ENCODE peak calls at places on chromosomes 5 and 9, in four cellular contexts. F, H, W and R are unnamed samples.

GRCh38 chr9:22147818-22148573 is 138.9 kb upstream of the CDKN2B start:
- DNase-seq in F (no peak), H (no peak), W (no peak), R (peak; percentile 91)

GRCh38 chr5:89988998-89989690 is 420.4 kb downstream of the CETN3 start:
- DNase-seq in F (no peak), H (no peak), W (no peak), R (peak; percentile 65)

GRCh38 chr9:107504585-107505455 is 15.3 kb upstream of the KLF4 start:
- DNase-seq in F (no peak), H (no peak), W (no peak), R (no peak)

GRCh38 chr5:112551437-112552018 is 132.5 kb upstream of the EPB41L4A start:
- DNase-seq in F (no peak), H (peak; percentile 42), W (no peak), R (peak; percentile 79)

GRCh38 chr9:134501266-134502181 is 140.1 kb upstream of the COL5A1 start:
- DNase-seq in F (no peak), H (peak; percentile 70), W (no peak), R (no peak)

GRCh38 chr5:177171961-177172360 is 38.4 kb downstream of the NSD1 start:
- DNase-seq in F (no peak), H (no peak), W (no peak), R (no peak)

GRCh38 chr5:111685969-111686368 is 71.0 kb downstream of the NREP start:
- DNase-seq in F (no peak), H (peak; percentile 48), W (no peak), R (no peak)

GRCh38 chr9:89408628-89409101 is 89.2 kb downstream of the SEMA4D start:
- DNase-seq in F (no peak), H (no peak), W (no peak), R (no peak)

GRCh38 chr5:124634820-124635323 is 111.6 kb downstream of the ZNF608 start:
- DNase-seq in F (no peak), H (no peak), W (no peak), R (no peak)

GRCh38 chr9:113646946-113647914 is 183.7 kb downstream of the RGS3 start:
- DNase-seq in F (no peak), H (no peak), W (no peak), R (no peak)

GRCh38 chr5:8585230-8586018 is 716.5 kb downstream of the MTRR start:
- DNase-seq in F (no peak), H (peak; percentile 27), W (no peak), R (no peak)

GRCh38 chr9:119157196-119157595 is 212.0 kb downstream of the BRINP1 start:
- DNase-seq in F (no peak), H (no peak), W (no peak), R (no peak)

GRCh38 chr9:75878461-75878860 is 12.0 kb upstream of the PCSK5 start:
- DNase-seq in F (no peak), H (no peak), W (no peak), R (no peak)

GRCh38 chr5:76546497-76547102 is 76.6 kb downstream of the F2RL2 start:
- DNase-seq in F (no peak), H (no peak), W (no peak), R (no peak)

GRCh38 chr5:147509041-147509709 is 693 bp downstream of the DPYSL3 start:
- DNase-seq in F (no peak), H (peak; percentile 66), W (peak; percentile 7), R (peak; percentile 32)

GRCh38 chr9:116278326-116278725 is 124.7 kb downstream of the PAPPA start:
- DNase-seq in F (no peak), H (no peak), W (no peak), R (no peak)

GRCh38 chr5:108003178-108003577 is 332.4 kb upstream of the EFNA5 start:
- DNase-seq in F (no peak), H (no peak), W (no peak), R (peak; percentile 48)

GRCh38 chr9:121609845-121610637 is 41.4 kb upstream of the DAB2IP start:
- DNase-seq in F (no peak), H (no peak), W (no peak), R (peak; percentile 42)

GRCh38 chr5:72347801-72348305 is 27.7 kb downstream of the PTCD2 start:
- DNase-seq in F (no peak), H (no peak), W (no peak), R (peak; percentile 95)

GRCh38 chr9:38160613-38161215 is 91.7 kb upstream of the SHB start:
- DNase-seq in F (peak; percentile 12), H (peak; percentile 85), W (peak; percentile 10), R (peak; percentile 65)

GRCh38 chr9:124286292-124286931 is 28.7 kb downstream of the NEK6 start:
- DNase-seq in F (no peak), H (no peak), W (no peak), R (no peak)

GRCh38 chr5:84255318-84255717 is 129.4 kb downstream of the EDIL3 start:
- DNase-seq in F (no peak), H (no peak), W (no peak), R (peak; percentile 55)

GRCh38 chr5:93340881-93341280 is 240.1 kb downstream of the NR2F1-AS1 start:
- DNase-seq in F (no peak), H (no peak), W (no peak), R (no peak)

GRCh38 chr9:128718047-128718446 is 5.9 kb downstream of the ZDHHC12 start:
- DNase-seq in F (no peak), H (peak; percentile 41), W (no peak), R (no peak)

GRCh38 chr9:70902171-70902570 is 219.2 kb downstream of the TRPM3 start:
- DNase-seq in F (no peak), H (no peak), W (no peak), R (peak; percentile 25)

GRCh38 chr9:114300846-114301797 is 21.8 kb upstream of the ORM1 start:
- DNase-seq in F (no peak), H (peak; percentile 55), W (no peak), R (no peak)

GRCh38 chr5:134136221-134136631 is 21.7 kb downstream of the TCF7 start:
- DNase-seq in F (no peak), H (peak; percentile 39), W (no peak), R (no peak)

GRCh38 chr9:7452378-7452777 is 347.2 kb downstream of the DMAC1 start:
- DNase-seq in F (no peak), H (no peak), W (no peak), R (no peak)

GRCh38 chr9:134899818-134900325 is 17.8 kb downstream of the FCN1 start:
- DNase-seq in F (no peak), H (no peak), W (no peak), R (no peak)

GRCh38 chr5:143311428-143311827 is 92.1 kb downstream of the NR3C1 start:
- DNase-seq in F (no peak), H (no peak), W (no peak), R (peak; percentile 62)

GRCh38 chr5:116738948-116739339 is 164.3 kb upstream of the SEMA6A start:
- DNase-seq in F (no peak), H (no peak), W (no peak), R (no peak)

GRCh38 chr9:77879344-77880089 is 152.1 kb downstream of the GNAQ start:
- DNase-seq in F (no peak), H (no peak), W (no peak), R (no peak)

GRCh38 chr9:106920701-106921283 is 57.8 kb downstream of the ZNF462 start:
- DNase-seq in F (no peak), H (no peak), W (no peak), R (peak; percentile 52)

GRCh38 chr5:111313017-111313724 is 89.0 kb downstream of the CAMK4 start:
- DNase-seq in F (no peak), H (no peak), W (no peak), R (peak; percentile 60)

GRCh38 chr9:33791117-33791516 is 4.2 kb upstream of the PRSS3 start:
- DNase-seq in F (no peak), H (no peak), W (no peak), R (peak; percentile 44)

GRCh38 chr5:132229236-132229635 is 1.6 kb upstream of the P4HA2 start:
- DNase-seq in F (no peak), H (no peak), W (no peak), R (no peak)

GRCh38 chr9:137022620-137023008 is 5.4 kb downstream of the ABCA2 start:
- DNase-seq in F (no peak), H (no peak), W (no peak), R (no peak)

GRCh38 chr5:80905405-80905804 is 54.8 kb upstream of the RASGRF2 start:
- DNase-seq in F (no peak), H (no peak), W (no peak), R (no peak)

GRCh38 chr5:83179966-83180365 is 102.6 kb downstream of the XRCC4 start:
- DNase-seq in F (no peak), H (no peak), W (no peak), R (no peak)